ENCODE peak calls at places on chromosomes 3 and 15, in ten cellular contexts. Q is BJ, X is NB4, Y is endodermal cell, J is upper lobe of left lung, R is left ventricle myocardium inferior, T is cardiac fibroblast, F is kidney epithelial cell, C is astrocyte of the spinal cord, E is AG04449. D is an unnamed sample.

GRCh38 chr3:151837057-151837456 is 23.1 kb downstream of the AADAC start:
- DNase-seq in Q (peak; percentile 25), X (peak; percentile 84), Y (peak; percentile 73), J (no peak), R (no peak), T (peak; percentile 61), F (peak; percentile 80), C (peak; percentile 77), E (peak; percentile 46), D (no peak)

GRCh38 chr3:88231207-88231606 is 81.4 kb downstream of the C3orf38 start:
- DNase-seq in Q (no peak), X (no peak), Y (peak; percentile 65), J (no peak), R (no peak), T (no peak), F (peak; percentile 57), C (peak; percentile 10), E (no peak), D (no peak)

GRCh38 chr15:40110866-40111550 is 2.3 kb upstream of the BMF start:
- DNase-seq in Q (no peak), X (no peak), Y (no peak), J (no peak), R (no peak), T (no peak), F (no peak), C (no peak), E (no peak), D (no peak)

GRCh38 chr15:77484994-77485393 is 64.3 kb downstream of the HMG20A start:
- DNase-seq in Q (no peak), X (no peak), Y (no peak), J (no peak), R (no peak), T (no peak), F (no peak), C (no peak), E (no peak), D (no peak)

GRCh38 chr15:75130597-75131268 is 70.9 kb upstream of the C15orf39 start:
- DNase-seq in Q (no peak), X (no peak), Y (peak; percentile 22), J (no peak), R (no peak), T (no peak), F (no peak), C (no peak), E (no peak), D (no peak)

GRCh38 chr15:91054791-91055190 is 32.4 kb upstream of the VPS33B start:
- DNase-seq in Q (no peak), X (no peak), Y (no peak), J (no peak), R (no peak), T (no peak), F (no peak), C (no peak), E (no peak), D (no peak)

GRCh38 chr15:59237119-59237853 is 30.6 kb downstream of the LDHAL6B start:
- DNase-seq in Q (no peak), X (peak; percentile 36), Y (no peak), J (no peak), R (no peak), T (no peak), F (no peak), C (no peak), E (no peak), D (no peak)

GRCh38 chr15:76185716-76186115 is 125.6 kb downstream of the ETFA start:
- DNase-seq in Q (peak; percentile 49), X (peak; percentile 70), Y (peak; percentile 86), J (no peak), R (no peak), T (peak; percentile 74), F (no peak), C (peak; percentile 71), E (no peak), D (no peak)

GRCh38 chr3:46856576-46857471 is 6.4 kb downstream of the MYL3 start:
- DNase-seq in Q (no peak), X (no peak), Y (peak; percentile 41), J (peak; percentile 33), R (peak; percentile 32), T (no peak), F (no peak), C (no peak), E (no peak), D (no peak)

GRCh38 chr3:3038201-3038991 is 71.8 kb downstream of the IL5RA start:
- DNase-seq in Q (no peak), X (peak; percentile 9), Y (peak; percentile 68), J (peak; percentile 10), R (no peak), T (no peak), F (no peak), C (no peak), E (no peak), D (no peak)

GRCh38 chr15:72835289-72835890 is 51.8 kb upstream of the ADPGK start:
- DNase-seq in Q (no peak), X (peak; percentile 25), Y (peak; percentile 82), J (no peak), R (no peak), T (peak; percentile 30), F (no peak), C (no peak), E (no peak), D (no peak)

GRCh38 chr3:65876028-65876420 is 162.7 kb downstream of the MAGI1 start:
- DNase-seq in Q (no peak), X (no peak), Y (no peak), J (no peak), R (no peak), T (no peak), F (no peak), C (no peak), E (no peak), D (no peak)
- TF ChIP-seq CTCF in Q (no peak), X (no peak), Y (no peak), J (no peak), R (no peak), T (no peak), F (no peak), C (no peak), E (no peak), D (no peak)

GRCh38 chr3:69174871-69175737 is 52.7 kb upstream of the LMOD3 start:
- DNase-seq in Q (no peak), X (no peak), Y (no peak), J (no peak), R (no peak), T (peak; percentile 29), F (no peak), C (no peak), E (no peak), D (no peak)

GRCh38 chr3:69178100-69178499 is 55.7 kb upstream of the LMOD3 start:
- DNase-seq in Q (no peak), X (no peak), Y (no peak), J (no peak), R (no peak), T (no peak), F (no peak), C (no peak), E (no peak), D (no peak)

GRCh38 chr3:69178838-69179739 is 56.7 kb upstream of the LMOD3 start:
- DNase-seq in Q (no peak), X (no peak), Y (no peak), J (no peak), R (no peak), T (peak; percentile 25), F (no peak), C (no peak), E (no peak), D (no peak)

GRCh38 chr3:69172058-69172457 is 49.7 kb upstream of the LMOD3 start:
- DNase-seq in Q (no peak), X (no peak), Y (no peak), J (no peak), R (no peak), T (no peak), F (no peak), C (no peak), E (no peak), D (no peak)

DNA sequence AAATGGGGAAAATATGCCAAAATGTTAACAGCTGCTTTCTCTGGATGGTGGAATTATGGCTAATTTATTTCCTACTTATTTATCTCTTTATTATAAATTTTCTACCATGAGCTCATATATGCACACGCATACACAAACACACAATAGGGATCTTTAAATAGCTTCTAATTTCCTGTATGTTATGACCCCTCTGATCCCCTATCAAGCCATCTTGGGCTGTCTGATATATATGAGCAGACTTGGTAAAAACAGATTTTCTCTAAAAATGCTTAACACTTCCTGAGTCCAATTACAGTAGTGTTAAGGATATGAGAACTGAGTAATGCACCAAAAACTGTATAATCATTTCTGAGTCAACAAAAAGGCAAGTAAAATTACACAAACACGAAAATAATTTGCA is 52.0 kb upstream of the LMOD3 start:
- DNase-seq in Q (no peak), X (no peak), Y (no peak), J (no peak), R (no peak), T (no peak), F (no peak), C (no peak), E (no peak), D (no peak)
- H3K4me3 ChIP-seq in Q (no peak overlapping the region), X (no peak overlapping the region), Y (no peak overlapping the region), J (no peak overlapping the region), R (no peak overlapping the region), T (no peak overlapping the region), F (no peak overlapping the region), C (no peak overlapping the region), E (no peak overlapping the region), D (no peak overlapping the region)

GRCh38 chr3:11844891-11845290 is 1.8 kb downstream of the TAMM41 start:
- DNase-seq in Q (no peak), X (no peak), Y (no peak), J (no peak), R (no peak), T (no peak), F (no peak), C (no peak), E (no peak), D (no peak)

GRCh38 chr3:11846281-11847034 is at the start of gene TAMM41:
- DNase-seq in Q (peak; percentile 59), X (peak; percentile 95), Y (peak; percentile 91), J (peak; percentile 93), R (peak; percentile 92), T (peak; percentile 90), F (peak; percentile 73), C (peak; percentile 87), E (peak; percentile 24), D (peak; percentile 56)

GRCh38 chr3:11847607-11848006 is 922 bp upstream of the TAMM41 start:
- DNase-seq in Q (no peak), X (no peak), Y (peak; percentile 56), J (no peak), R (no peak), T (no peak), F (no peak), C (no peak), E (no peak), D (no peak)

GRCh38 chr3:11845661-11846060 is 1.0 kb downstream of the TAMM41 start:
- DNase-seq in Q (no peak), X (peak; percentile 26), Y (no peak), J (no peak), R (no peak), T (no peak), F (no peak), C (no peak), E (no peak), D (no peak)

GRCh38 chr3:11847035-11847394 is 330 bp upstream of the TAMM41 start:
- DNase-seq in Q (no peak), X (no peak), Y (no peak), J (no peak), R (no peak), T (no peak), F (no peak), C (no peak), E (no peak), D (no peak)
- TF ChIP-seq CTCF in Q (no peak), X (no peak), Y (no peak), J (no peak), R (peak; percentile 19), T (no peak), F (no peak), C (no peak), E (no peak), D (no peak)

GRCh38 chr15:65375871-65376552 is 1.8 kb downstream of the IGDCC3 start:
- DNase-seq in Q (no peak), X (no peak), Y (no peak), J (no peak), R (no peak), T (no peak), F (no peak), C (no peak), E (no peak), D (no peak)
- H3K4me3 ChIP-seq in Q (no peak overlapping the region), X (no peak overlapping the region), Y (no peak overlapping the region), J (no peak overlapping the region), R (peak overlapping the region; percentile 73), T (no peak overlapping the region), F (no peak overlapping the region), C (no peak overlapping the region), E (no peak overlapping the region), D (no peak overlapping the region)